ENCODE peak calls at places on chromosomes 4 and X, in five cellular contexts. X is RWPE2, D is osteoblast, K is body of pancreas, R is spleen. T is an unnamed sample.

GRCh38 chrX:116873678-116874077 is 410.9 kb upstream of the CT83 start:
- DNase-seq in X (no peak), D (peak; percentile 49), K (no peak), R (no peak), T (no peak)

GRCh38 chrX:46367491-46367890 is 177.7 kb downstream of the ZNF674 start:
- DNase-seq in X (no peak), D (no peak), K (no peak), R (no peak), T (no peak)

GRCh38 chr4:2412534-2412884 is 5.9 kb downstream of the ZFYVE28 start:
- DNase-seq in X (no peak), D (peak; percentile 89), K (peak; percentile 15), R (peak; percentile 49), T (no peak)

GRCh38 chr4:39427477-39428119 is 20.9 kb downstream of the KLB start:
- DNase-seq in X (no peak), D (no peak), K (no peak), R (no peak), T (no peak)

GRCh38 chrX:42131856-42132255 is 208.5 kb upstream of the CASK start:
- DNase-seq in X (no peak), D (no peak), K (no peak), R (no peak), T (no peak)

GRCh38 chr4:189809885-189810284 is 130.8 kb upstream of the FRG1 start:
- DNase-seq in X (no peak), D (no peak), K (no peak), R (no peak), T (no peak)

GRCh38 chrX:41333744-41333993 is 293 bp upstream of the DDX3X start:
- DNase-seq in X (peak; percentile 63), D (peak; percentile 89), K (peak; percentile 75), R (no peak), T (no peak)

GRCh38 chr4:169251291-169252235 is 19.2 kb downstream of the SH3RF1 start:
- DNase-seq in X (no peak), D (no peak), K (no peak), R (no peak), T (no peak)

GRCh38 chrX:69046996-69047490 is 118.2 kb downstream of the PJA1 start:
- DNase-seq in X (no peak), D (no peak), K (no peak), R (no peak), T (no peak)

GRCh38 chrX:18119856-18120255 is 100.8 kb downstream of the BEND2 start:
- DNase-seq in X (no peak), D (no peak), K (peak; percentile 2), R (no peak), T (no peak)

GRCh38 chrX:105694839-105695238 is 127.5 kb upstream of the NRK start:
- DNase-seq in X (no peak), D (no peak), K (no peak), R (no peak), T (no peak)

GRCh38 chrX:13419276-13419675 is 99.4 kb upstream of the ATXN3L start:
- DNase-seq in X (no peak), D (no peak), K (no peak), R (no peak), T (no peak)

GRCh38 chr4:185332575-185333464 is 62.9 kb downstream of the LRP2BP start:
- DNase-seq in X (no peak), D (no peak), K (no peak), R (no peak), T (no peak)

GRCh38 chrX:65034292-65034640 is 58.0 kb upstream of the ZC4H2 start:
- DNase-seq in X (no peak), D (no peak), K (no peak), R (no peak), T (no peak)

GRCh38 chr4:25913056-25913850 is 767 bp upstream of the SMIM20 start:
- DNase-seq in X (no peak), D (peak; percentile 5), K (peak; percentile 22), R (peak; percentile 93), T (no peak)

GRCh38 chr4:147025042-147025441 is 79.4 kb upstream of the TTC29 start:
- DNase-seq in X (no peak), D (no peak), K (no peak), R (no peak), T (no peak)

GRCh38 chr4:78372282-78372988 is 179.1 kb upstream of the ANXA3 start:
- DNase-seq in X (no peak), D (no peak), K (no peak), R (no peak), T (no peak)

GRCh38 chr4:5215321-5215720 is 164.0 kb downstream of the STK32B start:
- DNase-seq in X (no peak), D (no peak), K (no peak), R (no peak), T (no peak)

GRCh38 chr4:5217411-5217810 is 166.1 kb downstream of the STK32B start:
- DNase-seq in X (no peak), D (no peak), K (no peak), R (no peak), T (no peak)

GRCh38 chr4:5211274-5211852 is 160.1 kb downstream of the STK32B start:
- DNase-seq in X (no peak), D (no peak), K (no peak), R (no peak), T (no peak)

DNA sequence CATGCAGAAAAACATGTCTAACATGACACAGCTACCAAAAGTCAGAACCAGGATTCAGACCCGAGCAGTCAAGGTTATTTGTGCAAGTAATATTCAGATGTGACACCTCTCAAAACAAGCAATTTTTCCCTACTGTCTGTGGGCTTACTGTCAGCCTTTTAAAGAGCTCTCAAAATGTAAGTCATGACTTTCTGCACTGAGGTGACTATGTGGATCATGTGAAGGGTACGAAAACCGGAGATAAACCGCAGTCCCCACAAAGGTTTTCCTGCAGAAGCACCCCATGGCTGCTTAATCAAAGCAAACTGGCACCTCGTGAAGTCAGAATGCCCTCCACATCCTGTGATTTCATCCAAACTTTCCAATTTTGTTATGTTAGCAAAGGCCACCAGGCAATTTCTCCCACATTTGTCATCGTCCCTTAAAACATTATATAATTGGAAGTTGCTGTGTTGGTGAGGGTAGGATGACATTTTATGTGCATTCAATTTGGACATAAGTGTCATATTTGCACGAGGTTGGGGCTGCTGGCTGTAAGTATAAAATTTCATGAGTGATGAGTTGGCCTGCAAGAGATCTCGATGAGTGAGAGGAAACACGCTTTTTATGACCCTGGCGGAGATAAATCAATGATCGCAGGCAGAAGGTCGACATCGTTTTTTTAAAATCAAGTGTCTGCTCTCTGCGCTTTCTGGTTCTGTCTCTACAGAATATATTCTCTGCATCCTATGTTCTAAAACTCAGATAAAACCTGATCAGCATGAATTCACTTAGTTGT is 161.2 kb downstream of the STK32B start:
- DNase-seq in X (no peak), D (no peak), K (no peak), R (no peak), T (no peak)
- TF ChIP-seq CTCF in X (no peak), D (no peak), K (no peak), R (no peak), T (no peak)

DNA sequence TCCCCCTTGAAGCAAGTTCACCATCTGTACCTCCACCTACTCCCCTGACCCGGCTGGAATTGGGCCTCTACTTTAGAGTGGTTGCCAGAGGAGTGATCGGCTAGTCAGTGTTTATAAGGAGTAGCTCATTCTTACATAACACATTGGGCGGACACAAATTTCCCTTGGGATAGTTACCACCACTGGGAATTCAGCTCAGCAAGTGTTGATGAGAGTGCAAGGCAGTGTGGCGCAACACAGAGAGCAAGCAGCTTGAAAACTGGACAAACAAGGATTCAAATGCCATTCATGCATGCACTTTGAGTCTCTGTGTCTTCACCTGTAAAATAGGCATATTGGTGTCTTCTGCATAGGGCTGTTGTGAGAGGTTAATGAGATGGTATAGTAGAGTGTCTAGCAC is 92.7 kb downstream of the STK32B start:
- DNase-seq in X (no peak), D (no peak), K (no peak), R (no peak), T (no peak)
- TF ChIP-seq CTCF in X (no peak), D (no peak), K (no peak), R (no peak), T (no peak)

GRCh38 chrX:154373340-154374306 is 811 bp downstream of the FLNA start:
- DNase-seq in X (peak; percentile 84), D (peak; percentile 98), K (peak; percentile 79), R (no peak), T (no peak)
- TF ChIP-seq CTCF in X (peak; percentile 77), D (peak; percentile 51), K (peak; percentile 47), R (peak; percentile 62), T (peak; percentile 84)

GRCh38 chr4:40736910-40737309 is 12.8 kb upstream of the NSUN7 start:
- DNase-seq in X (no peak), D (peak; percentile 77), K (no peak), R (no peak), T (no peak)
- TF ChIP-seq CTCF in X (peak; percentile 75), D (peak; percentile 37), K (peak; percentile 22), R (peak; percentile 22), T (peak; percentile 82)

DNA sequence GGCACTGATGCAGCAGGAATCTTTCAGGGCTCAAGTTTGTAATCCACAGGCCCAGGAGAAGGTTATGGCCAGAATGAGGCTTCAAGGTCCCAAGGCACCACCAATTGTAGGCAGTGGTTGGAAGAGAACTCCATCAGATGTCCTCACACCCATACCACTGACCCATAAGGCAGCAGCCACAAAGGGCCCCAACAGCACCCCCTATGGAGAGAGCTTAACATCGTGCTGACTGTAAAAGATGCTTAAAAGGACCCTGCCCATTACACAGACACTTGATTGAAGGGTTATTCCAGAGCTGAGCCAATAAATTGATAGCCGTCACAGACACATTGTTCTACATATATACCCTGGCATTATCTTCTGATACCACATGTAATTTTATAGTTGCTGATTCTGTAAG is 113.7 kb downstream of the SOWAHB start:
- DNase-seq in X (no peak), D (peak; percentile 51), K (no peak), R (no peak), T (no peak)
- TF ChIP-seq CTCF in X (no peak), D (peak; percentile 35), K (no peak), R (no peak), T (peak; percentile 46)

GRCh38 chr4:28378109-28378830 is 1517.6 kb downstream of the STIM2 start:
- DNase-seq in X (no peak), D (no peak), K (no peak), R (no peak), T (no peak)
- TF ChIP-seq CTCF in X (no peak), D (no peak), K (no peak), R (no peak), T (peak; percentile 17)

GRCh38 chr4:178632415-178632814 is 1190.2 kb upstream of the AGA start:
- DNase-seq in X (no peak), D (no peak), K (no peak), R (no peak), T (no peak)

GRCh38 chr4:178633263-178633662 is 1191.0 kb upstream of the AGA start:
- DNase-seq in X (no peak), D (no peak), K (no peak), R (no peak), T (no peak)
- TF ChIP-seq CTCF in X (peak; percentile 15), D (no peak), K (no peak), R (no peak), T (peak; percentile 23)

GRCh38 chr4:48681856-48682255 is 98.2 kb downstream of the FRYL start:
- DNase-seq in X (no peak), D (no peak), K (peak; percentile 37), R (no peak), T (no peak)
- TF ChIP-seq CTCF in X (peak; percentile 78), D (peak; percentile 53), K (no peak), R (peak; percentile 30), T (peak; percentile 71)